ENCODE peak calls at places on chromosomes 1 and 21, in eight cellular contexts. S, K, B, A, F, H, J and I are unnamed samples.
A peak's percentile ranks its signal among the peaks of the same experiment; 100 is the strongest.

GRCh38 chr1:234891427-234891826 is 237.2 kb downstream of the TOMM20 start:
- DNase-seq in F (no peak), K (no peak), S (no peak), A (no peak), J (no peak), B (no peak), H (no peak), I (no peak)

GRCh38 chr1:161073474-161074121 is 3.9 kb upstream of the ARHGAP30 start:
- DNase-seq in K (no peak), H (no peak), J (no peak), A (no peak), F (no peak), S (no peak), B (no peak), I (no peak)

GRCh38 chr1:28127617-28128257 is 39.3 kb upstream of the EYA3 start:
- DNase-seq in H (no peak), B (no peak), A (no peak), K (no peak), J (no peak), F (no peak), S (no peak), I (no peak)

GRCh38 chr1:106398391-106398790 is 658.1 kb upstream of the PRMT6 start:
- DNase-seq in F (no peak), K (no peak), S (no peak), A (no peak), B (no peak), H (no peak), J (no peak), I (no peak)

GRCh38 chr1:200433586-200433985 is 23.8 kb upstream of the ZNF281 start:
- DNase-seq in K (no peak), A (no peak), F (no peak), H (no peak), J (no peak), B (no peak), S (no peak), I (no peak)

GRCh38 chr21:43270800-43271261 is 102.0 kb downstream of the CRYAA start:
- DNase-seq in A (no peak), S (no peak), J (no peak), B (no peak), K (peak; percentile 16), H (no peak), F (peak; percentile 13), I (no peak)

GRCh38 chr21:38798081-38798480 is 7.6 kb upstream of the ETS2 start:
- DNase-seq in S (no peak), A (no peak), B (no peak), F (no peak), H (no peak), J (no peak), K (no peak), I (no peak)

GRCh38 chr1:37150986-37151385 is 116.7 kb upstream of the GRIK3 start:
- DNase-seq in S (no peak), K (no peak), A (peak; percentile 51), H (no peak), F (no peak), J (peak; percentile 12), B (no peak), I (no peak)

GRCh38 chr1:2493218-2493617 is 17.1 kb downstream of the PLCH2 start:
- DNase-seq in S (no peak), F (no peak), B (no peak), J (no peak), H (no peak), K (no peak), A (no peak), I (no peak)

GRCh38 chr1:19015476-19015875 is 59.0 kb upstream of the IFFO2 start:
- DNase-seq in A (no peak), H (no peak), S (no peak), F (no peak), J (peak; percentile 30), K (no peak), B (no peak), I (no peak)

GRCh38 chr21:43364851-43365424 is 62.0 kb downstream of the SIK1 start:
- DNase-seq in F (no peak), S (no peak), J (no peak), K (no peak), A (no peak), H (no peak), B (no peak), I (no peak)

GRCh38 chr1:101653482-101653946 is 343.2 kb downstream of the OLFM3 start:
- DNase-seq in F (no peak), S (no peak), H (no peak), B (peak; percentile 1), K (no peak), J (no peak), A (no peak), I (peak; percentile 7)

GRCh38 chr1:240199758-240200655 is 108.3 kb downstream of the FMN2 start:
- DNase-seq in H (no peak), F (no peak), K (no peak), B (no peak), A (no peak), J (no peak), S (no peak), I (no peak)

GRCh38 chr1:39409055-39409816 is 82.2 kb upstream of the BMP8A start:
- DNase-seq in A (peak; percentile 78), H (peak; percentile 49), J (peak; percentile 79), S (peak; percentile 11), K (peak; percentile 57), F (peak; percentile 37), B (peak; percentile 75), I (peak; percentile 65)

GRCh38 chr1:230930986-230931385 is 47.7 kb downstream of the TTC13 start:
- DNase-seq in A (no peak), J (no peak), F (no peak), K (no peak), H (no peak), B (no peak), S (no peak), I (no peak)

GRCh38 chr1:43270421-43271095 is 775 bp downstream of the TMEM125 start:
- DNase-seq in F (no peak), B (no peak), H (no peak), K (no peak), S (no peak), A (no peak), J (peak; percentile 44), I (no peak)

GRCh38 chr1:9593492-9594465 is 5.1 kb downstream of the TMEM201 start:
- DNase-seq in J (no peak), S (peak; percentile 11), B (peak; percentile 69), H (peak; percentile 63), F (peak; percentile 72), K (peak; percentile 81), A (peak; percentile 75), I (peak; percentile 99)

GRCh38 chr1:8720347-8720746 is 97.1 kb downstream of the RERE start:
- DNase-seq in H (no peak), J (no peak), F (no peak), B (no peak), K (no peak), S (no peak), A (no peak), I (no peak)

GRCh38 chr1:17679856-17680255 is 75.3 kb upstream of the ACTL8 start:
- DNase-seq in F (no peak), K (no peak), J (no peak), A (no peak), H (no peak), B (no peak), S (no peak), I (no peak)

GRCh38 chr1:197972406-197972805 is 55.2 kb downstream of the LHX9 start:
- DNase-seq in B (no peak), K (no peak), J (no peak), S (no peak), A (no peak), H (no peak), F (no peak), I (no peak)

GRCh38 chr1:230087034-230087721 is 20.1 kb downstream of the GALNT2 start:
- DNase-seq in J (no peak), S (no peak), F (no peak), H (no peak), B (no peak), A (no peak), K (no peak), I (no peak)

DNA sequence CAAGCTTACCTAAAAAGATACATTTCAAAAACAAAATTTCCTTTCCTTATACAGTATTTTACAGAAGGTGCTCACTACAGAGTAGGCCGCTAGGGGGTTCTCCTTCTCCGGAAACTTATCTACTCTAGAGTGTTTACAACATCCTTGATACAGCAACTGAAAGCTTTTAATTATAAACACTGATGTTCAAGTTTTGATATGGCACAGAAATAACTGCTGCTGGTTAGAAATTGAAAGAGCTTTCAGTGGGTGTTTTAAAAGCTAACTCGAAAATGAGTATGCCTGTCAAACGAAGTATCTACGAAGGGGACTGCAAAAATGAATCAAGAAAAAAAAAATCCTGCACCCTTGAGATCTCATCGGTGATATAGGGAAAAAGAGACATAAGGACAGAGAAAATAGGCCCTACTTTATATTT is 1.0 kb downstream of the YOD1 start:
- DNase-seq in H (peak; percentile 79), F (no peak), J (no peak), S (peak; percentile 37), A (no peak), B (peak; percentile 53), K (no peak), I (no peak)
- H3K27ac ChIP-seq in H (peak overlapping the region; percentile 71), F (peak overlapping the region; percentile 84), J (peak overlapping the region; percentile 91), S (peak overlapping the region; percentile 79), A (peak overlapping the region; percentile 98), B (no peak overlapping the region), K (peak overlapping the region; percentile 97), I (no peak overlapping the region)

GRCh38 chr1:232715154-232715553 is 85.2 kb upstream of the SIPA1L2 start:
- DNase-seq in K (no peak), F (no peak), A (no peak), B (no peak), H (no peak), J (no peak), S (no peak), I (no peak)
- H3K4me1 ChIP-seq in K (no peaks in the 10 kb centered on the region), F (no peaks in the 10 kb centered on the region), A (no peaks in the 10 kb centered on the region), B (no peaks in the 10 kb centered on the region), H (no peaks in the 10 kb centered on the region), J (no peaks in the 10 kb centered on the region), S (no peaks in the 10 kb centered on the region), I (no peaks in the 10 kb centered on the region)

DNA sequence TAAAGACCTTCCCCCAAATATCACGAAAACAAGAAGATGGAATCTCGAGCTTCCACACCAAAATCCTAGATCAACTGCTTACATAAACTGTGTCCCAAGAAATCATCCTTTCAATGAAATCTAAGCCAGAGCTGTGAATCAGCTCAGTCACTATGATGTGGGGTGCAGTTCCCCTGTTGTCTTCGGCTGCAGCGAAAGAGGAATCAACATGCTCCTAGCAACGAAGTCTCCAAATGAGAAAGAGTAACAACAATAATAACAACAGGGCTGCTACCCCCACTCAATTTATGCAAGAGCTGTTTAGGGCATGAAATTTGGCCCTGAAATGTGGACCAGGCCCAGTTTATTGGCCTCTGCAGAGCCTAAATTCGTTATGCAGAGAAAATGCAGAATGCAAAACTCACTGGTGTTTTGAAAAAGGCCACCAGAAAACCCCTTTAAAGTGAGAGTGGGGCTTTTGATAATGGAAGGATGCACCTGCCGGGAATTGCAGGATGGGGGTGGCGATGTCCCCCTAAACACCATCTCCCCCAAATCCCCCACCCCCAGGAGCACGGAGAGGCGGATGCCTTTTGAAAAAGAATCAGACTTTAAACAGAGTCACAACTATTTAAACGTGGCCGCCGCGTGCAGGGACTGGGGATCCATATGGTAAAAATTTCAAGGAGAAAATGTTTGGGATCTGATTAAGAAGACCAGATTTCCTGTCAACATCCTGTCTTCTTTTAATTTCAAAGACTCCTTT is 2.0 kb downstream of the RUNX3 start:
- DNase-seq in S (no peak), K (no peak), J (no peak), B (no peak), H (peak; percentile 33), F (no peak), A (no peak), I (no peak)
- H3K4me3 ChIP-seq in S (peak overlapping the region; percentile 91), K (peak overlapping the region; percentile 52), J (no peak overlapping the region), B (no peak overlapping the region), H (peak overlapping the region; percentile 99), F (peak overlapping the region; percentile 49), A (no peak overlapping the region), I (no peak overlapping the region)

GRCh38 chr1:222784916-222785315 is 29.9 kb upstream of the DISP1 start:
- DNase-seq in J (no peak), K (no peak), B (no peak), H (no peak), F (no peak), A (no peak), S (no peak), I (no peak)
- H3K27ac ChIP-seq in J (no peak overlapping the region), K (peak overlapping the region; percentile 14), B (no peak overlapping the region), H (no peak overlapping the region), F (no peak overlapping the region), A (no peak overlapping the region), S (no peak overlapping the region), I (no peak overlapping the region)